ENCODE peak calls at places on chromosomes 11 and 22, in five cellular contexts. G, V, Q, Z and B are unnamed samples.

GRCh38 chr11:6111635-6112034 is 4.2 kb downstream of the OR56B4 start:
- DNase-seq in G (no peak), V (no peak), Q (no peak), Z (no peak), B (no peak)

GRCh38 chr11:72041364-72042058 is 38.8 kb downstream of the NUMA1 start:
- DNase-seq in G (peak; percentile 65), V (no peak), Q (no peak), Z (peak; percentile 83), B (peak; percentile 54)

GRCh38 chr11:69816671-69817070 is 2.5 kb downstream of the FGF3 start:
- DNase-seq in G (no peak), V (no peak), Q (no peak), Z (no peak), B (no peak)

GRCh38 chr22:17131686-17132085 is 10.5 kb upstream of the TMEM121B start:
- DNase-seq in G (no peak), V (no peak), Q (no peak), Z (no peak), B (no peak)

GRCh38 chr11:18203723-18204122 is 31.1 kb downstream of the MRGPRX4 start:
- DNase-seq in G (no peak), V (peak; percentile 30), Q (no peak), Z (no peak), B (no peak)

GRCh38 chr11:46446343-46446751 is 54.8 kb upstream of the CHRM4 start:
- DNase-seq in G (no peak), V (no peak), Q (no peak), Z (no peak), B (peak; percentile 11)

GRCh38 chr11:86193297-86194095 is 51.1 kb upstream of the EED start:
- DNase-seq in G (peak; percentile 82), V (peak; percentile 48), Q (no peak), Z (peak; percentile 81), B (peak; percentile 87)

GRCh38 chr11:130101661-130102060 is 32.0 kb downstream of the APLP2 start:
- DNase-seq in G (no peak), V (no peak), Q (no peak), Z (no peak), B (no peak)

GRCh38 chr11:7495997-7496545 is 10.8 kb downstream of the OLFML1 start:
- DNase-seq in G (no peak), V (peak; percentile 30), Q (no peak), Z (peak; percentile 22), B (peak; percentile 13)

GRCh38 chr22:24285245-24285644 is 14.6 kb downstream of the SPECC1L start:
- DNase-seq in G (no peak), V (no peak), Q (no peak), Z (peak; percentile 23), B (no peak)

GRCh38 chr11:45383229-45383628 is 97.1 kb upstream of the SYT13 start:
- DNase-seq in G (no peak), V (no peak), Q (no peak), Z (no peak), B (no peak)

GRCh38 chr11:91041626-91042025 is 818.8 kb upstream of the CHORDC1 start:
- DNase-seq in G (no peak), V (no peak), Q (no peak), Z (no peak), B (no peak)

GRCh38 chr22:23786261-23786710 is 480 bp upstream of the SMARCB1 start:
- DNase-seq in G (no peak), V (no peak), Q (no peak), Z (no peak), B (no peak)

GRCh38 chr11:48017105-48017874 is 36.9 kb downstream of the PTPRJ start:
- DNase-seq in G (no peak), V (no peak), Q (no peak), Z (no peak), B (no peak)

GRCh38 chr22:21632237-21632895 is at the start of gene CCDC116:
- DNase-seq in G (no peak), V (peak; percentile 44), Q (peak; percentile 46), Z (no peak), B (no peak)

GRCh38 chr11:5722622-5723021 is 13.6 kb upstream of the OR56B1 start:
- DNase-seq in G (no peak), V (no peak), Q (no peak), Z (no peak), B (no peak)

GRCh38 chr11:126357969-126358762 is 2.7 kb downstream of the ST3GAL4 start:
- DNase-seq in G (no peak), V (no peak), Q (no peak), Z (no peak), B (no peak)

GRCh38 chr11:45086526-45086925 is 59.9 kb upstream of the PRDM11 start:
- DNase-seq in G (no peak), V (no peak), Q (no peak), Z (no peak), B (no peak)

GRCh38 chr11:131687291-131688055 is 317.1 kb downstream of the NTM start:
- DNase-seq in G (peak; percentile 10), V (no peak), Q (no peak), Z (no peak), B (no peak)

GRCh38 chr11:126748097-126748756 is 252.3 kb downstream of the KIRREL3 start:
- DNase-seq in G (no peak), V (no peak), Q (no peak), Z (no peak), B (no peak)

GRCh38 chr22:49170053-49170452 is 657.6 kb downstream of the BRD1 start:
- DNase-seq in G (no peak), V (no peak), Q (no peak), Z (no peak), B (no peak)

GRCh38 chr11:64296236-64296635 is 3.9 kb upstream of the CATSPERZ start:
- DNase-seq in G (no peak), V (no peak), Q (no peak), Z (no peak), B (no peak)

GRCh38 chr11:3614742-3615171 is 27.0 kb downstream of the ART5 start:
- DNase-seq in G (no peak), V (no peak), Q (peak; percentile 15), Z (no peak), B (peak; percentile 41)

GRCh38 chr11:93623179-93623578 is 38.3 kb upstream of the CEP295 start:
- DNase-seq in G (no peak), V (peak; percentile 18), Q (no peak), Z (no peak), B (no peak)

GRCh38 chr22:37229805-37230672 is 14.0 kb downstream of the RAC2 start:
- DNase-seq in G (peak; percentile 58), V (peak; percentile 88), Q (peak; percentile 81), Z (no peak), B (peak; percentile 70)

GRCh38 chr11:62601364-62602140 is at the start of gene MTA2:
- DNase-seq in G (peak; percentile 97), V (peak; percentile 98), Q (peak; percentile 99), Z (peak; percentile 98), B (peak; percentile 99)

GRCh38 chr11:95398437-95399112 is 167.6 kb upstream of the SESN3 start:
- DNase-seq in G (no peak), V (no peak), Q (no peak), Z (no peak), B (peak; percentile 45)

GRCh38 chr22:35301370-35301874 is 1.7 kb downstream of the TOM1 start:
- DNase-seq in G (no peak), V (no peak), Q (no peak), Z (no peak), B (peak; percentile 62)

GRCh38 chr11:38448284-38448683 is 1850.2 kb upstream of the RAG2 start:
- DNase-seq in G (no peak), V (no peak), Q (no peak), Z (no peak), B (peak; percentile 89)

GRCh38 chr22:29330753-29331152 is 15.3 kb upstream of the RASL10A start:
- DNase-seq in G (no peak), V (no peak), Q (no peak), Z (no peak), B (no peak)

GRCh38 chr11:112962854-112963367 is 1.7 kb downstream of the NCAM1 start:
- DNase-seq in G (peak; percentile 42), V (peak; percentile 5), Q (no peak), Z (peak; percentile 87), B (no peak)

GRCh38 chr11:1896468-1896867 is 4.8 kb upstream of the PRR33 start:
- DNase-seq in G (no peak), V (no peak), Q (no peak), Z (no peak), B (no peak)